ENCODE peak calls at places on chromosomes 12 and 14, in four cellular contexts. U, S, H and G are unnamed samples.

GRCh38 chr12:108316153-108316892 is 22.8 kb downstream of the CMKLR1 start:
- DNase-seq in S (no peak), H (no peak), U (no peak), G (no peak)

GRCh38 chr14:54467280-54467679 is 21.5 kb downstream of the GMFB start:
- DNase-seq in H (no peak), S (no peak), U (no peak), G (no peak)

GRCh38 chr12:67243260-67243659 is 25.9 kb upstream of the CAND1 start:
- DNase-seq in U (no peak), H (no peak), S (no peak), G (no peak)

GRCh38 chr12:67433393-67434175 is 164.4 kb downstream of the CAND1 start:
- DNase-seq in U (no peak), S (peak), H (no peak), G (peak)

GRCh38 chr14:68473794-68474193 is 319.1 kb downstream of the ZFP36L1 start:
- DNase-seq in S (peak), U (no peak), H (no peak), G (no peak)

GRCh38 chr12:27779416-27779815 is 617 bp upstream of the KLHL42 start:
- DNase-seq in H (peak), S (no peak), U (no peak), G (peak)

GRCh38 chr14:95269493-95269892 is 50.2 kb downstream of the CLMN start:
- DNase-seq in H (no peak), S (no peak), U (no peak), G (no peak)

GRCh38 chr12:90299121-90299520 is 590.5 kb upstream of the ATP2B1 start:
- DNase-seq in H (no peak), S (no peak), U (no peak), G (no peak)

GRCh38 chr14:93579178-93579577 is 148.4 kb downstream of the UNC79 start:
- DNase-seq in S (no peak), U (no peak), H (no peak), G (no peak)

GRCh38 chr12:75177997-75178396 is 31.6 kb downstream of the KCNC2 start:
- DNase-seq in H (peak), U (no peak), S (no peak), G (peak)

GRCh38 chr12:57469334-57470164 is 10.0 kb downstream of the GLI1 start:
- DNase-seq in H (no peak), S (no peak), U (no peak), G (no peak)

GRCh38 chr14:103491691-103492090 is 30.9 kb downstream of the CKB start:
- DNase-seq in S (no peak), H (no peak), U (no peak), G (no peak)

GRCh38 chr12:27293463-27293862 is 39.2 kb upstream of the BMAL2 start:
- DNase-seq in H (no peak), S (no peak), U (no peak), G (no peak)

GRCh38 chr12:64621257-64621942 is 11.1 kb downstream of the RASSF3 start:
- DNase-seq in H (no peak), U (no peak), S (no peak), G (no peak)

GRCh38 chr12:124474709-124475108 is 92.7 kb downstream of the NCOR2 start:
- DNase-seq in H (no peak), S (no peak), U (no peak), G (no peak)

GRCh38 chr12:131010376-131011131 is 56.8 kb downstream of the ADGRD1 start:
- DNase-seq in H (no peak), U (no peak), S (no peak), G (no peak)

GRCh38 chr12:101875112-101875961 is 2.0 kb upstream of the DRAM1 start:
- DNase-seq in S (no peak), U (no peak), H (no peak), G (no peak)

GRCh38 chr12:105267711-105268110 is 31.7 kb upstream of the APPL2 start:
- DNase-seq in U (no peak), S (peak), H (no peak), G (no peak)

DNA sequence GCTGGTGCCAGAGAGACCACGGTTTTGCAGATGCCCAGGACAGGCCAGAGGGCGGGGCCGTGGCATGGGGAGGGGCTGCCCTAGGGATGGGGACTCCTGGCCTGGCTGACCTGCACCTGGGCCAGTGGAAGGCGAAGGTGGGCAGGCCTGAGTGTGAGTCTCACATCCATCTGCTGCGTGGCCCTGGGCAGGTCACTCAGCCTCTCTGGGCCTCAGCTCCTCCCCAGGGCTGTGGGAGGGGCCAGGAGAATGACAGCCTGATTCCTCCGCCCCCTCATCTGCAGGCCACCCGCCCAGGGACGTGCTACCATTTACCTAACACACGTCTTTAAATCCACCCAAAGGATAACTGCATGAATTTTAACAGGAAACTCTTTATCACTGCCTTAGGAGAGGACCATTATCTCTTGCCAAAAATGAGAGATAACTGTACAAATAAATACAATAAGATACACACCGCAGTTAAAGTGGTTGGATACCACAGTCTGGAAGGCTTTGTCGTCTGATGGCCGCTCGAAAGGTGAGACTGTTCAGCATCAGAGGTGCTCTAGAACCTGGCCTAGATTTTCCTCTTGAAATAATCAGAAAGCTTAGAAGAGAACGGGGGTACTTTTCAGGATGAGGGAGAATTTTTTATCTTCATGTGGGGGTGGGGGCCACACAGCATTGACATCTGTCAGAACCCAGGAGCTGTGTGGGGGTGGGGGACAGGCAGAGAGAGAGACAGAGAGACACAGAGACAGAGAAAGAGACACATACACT is 90.7 kb downstream of the GALNT9 start:
- DNase-seq in H (no peak), U (no peak), S (no peak), G (no peak)
- TF ChIP-seq RNF2 in H (no peak), U (no peak), S (no peak), G (no peak)

GRCh38 chr12:11705010-11705409 is 55.5 kb downstream of the ETV6 start:
- DNase-seq in U (no peak), S (no peak), H (peak), G (peak)
- TF ChIP-seq EP300 in U (no peak), S (no peak), H (no peak), G (no peak)

GRCh38 chr14:89912667-89913211 is 41.8 kb downstream of the EFCAB11 start:
- DNase-seq in H (peak), U (no peak), S (no peak), G (peak)
- TF ChIP-seq RAD21 in H (no peak), U (no peak), S (no peak), G (no peak)

DNA sequence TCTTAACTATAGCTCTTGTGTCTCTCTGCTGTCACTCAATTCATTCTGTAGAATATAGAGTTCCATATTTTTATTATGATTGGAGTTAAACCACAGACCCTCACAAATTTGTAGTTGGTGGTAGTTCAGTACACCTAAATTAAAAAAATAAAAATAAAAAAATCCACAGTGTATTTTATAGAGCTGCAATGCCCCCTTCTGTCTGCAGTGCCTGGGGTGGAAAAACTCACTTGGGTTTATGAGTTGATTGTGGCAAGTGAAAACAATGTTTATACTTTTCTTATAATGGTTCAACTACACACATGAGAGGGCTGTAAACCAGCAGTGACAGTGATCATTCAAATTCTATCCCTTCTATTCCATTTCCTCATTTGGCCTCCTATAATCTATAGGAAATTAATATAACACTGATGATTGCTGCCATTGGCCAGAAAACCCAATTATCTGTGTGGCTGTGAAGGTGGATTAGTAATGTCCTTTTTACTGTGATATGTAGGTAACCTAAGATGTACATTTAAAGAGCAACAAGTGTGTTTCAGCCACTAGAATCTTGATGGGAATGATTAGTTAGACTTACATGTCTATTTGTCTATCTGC is 166.9 kb upstream of the LRIG3 start:
- DNase-seq in U (no peak), H (no peak), S (no peak), G (no peak)
- TF ChIP-seq RNF2 in U (no peak), H (no peak), S (no peak), G (no peak)

DNA sequence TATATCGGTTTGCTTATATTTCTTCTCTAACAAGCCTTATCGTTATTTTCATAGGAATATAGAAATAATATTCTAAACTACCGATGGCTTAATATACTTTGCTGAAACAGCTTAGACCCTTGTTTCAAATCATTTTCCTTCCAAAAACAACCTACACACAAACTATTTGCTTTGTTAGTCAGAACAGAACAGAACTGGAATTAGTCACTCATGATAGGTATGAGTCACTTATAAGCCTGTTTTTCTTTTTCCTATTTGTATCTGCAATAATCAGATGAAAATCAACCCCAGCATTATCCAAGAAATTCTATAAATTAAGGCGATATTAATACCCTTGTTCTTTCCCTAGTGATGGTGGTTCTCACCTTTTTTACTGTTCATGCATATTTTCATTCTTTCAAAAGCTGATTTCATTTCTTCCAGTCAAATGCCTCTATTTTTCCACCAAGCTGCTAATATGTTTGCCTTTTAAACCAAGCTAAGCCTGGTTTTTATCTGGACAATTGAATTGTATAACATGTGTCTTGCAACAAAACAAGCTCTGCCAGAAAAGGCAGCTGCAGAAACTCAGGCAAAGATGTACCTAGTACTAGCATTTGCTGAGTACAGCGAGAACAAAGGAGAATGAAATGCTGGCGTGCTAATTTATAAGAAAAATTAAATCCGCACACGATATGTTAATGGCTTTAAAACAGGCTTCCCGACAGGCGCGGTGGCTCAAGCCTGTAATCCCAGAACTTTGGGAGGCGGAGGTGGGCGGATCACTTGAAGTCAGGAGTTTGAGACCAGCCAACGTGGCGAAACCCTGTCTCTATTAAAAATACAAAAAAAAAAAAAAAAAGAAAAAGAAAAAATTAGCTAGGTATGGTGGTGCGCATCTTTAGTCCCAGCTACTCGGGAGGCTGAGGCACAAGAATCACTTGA is 1418.2 kb downstream of the AACS start:
- DNase-seq in S (no peak), U (no peak), H (no peak), G (no peak)
- TF ChIP-seq EP300 in S (no peak), U (no peak), H (no peak), G (no peak)

DNA sequence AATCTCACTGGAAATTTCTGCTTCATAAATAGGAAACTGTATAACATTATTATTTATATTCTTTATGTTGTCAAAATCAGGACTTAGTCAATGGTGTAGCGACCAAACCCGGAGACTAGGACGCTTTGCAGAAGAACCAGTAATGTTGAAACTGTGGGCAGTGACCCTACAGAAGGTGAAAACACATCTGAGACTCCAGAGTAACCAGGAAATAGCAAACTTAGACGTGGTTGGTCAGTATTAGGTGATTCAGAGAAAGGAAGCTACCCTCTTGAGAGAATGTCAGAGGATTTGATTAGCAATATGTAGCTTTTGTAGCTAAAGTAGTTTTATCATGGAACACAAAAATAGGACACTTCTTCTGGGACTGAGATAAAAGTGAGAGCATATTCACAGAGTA is 381.9 kb downstream of the SLC16A7 start:
- DNase-seq in U (no peak), H (no peak), S (no peak), G (no peak)
- TF ChIP-seq RAD21 in U (no peak), H (no peak), S (no peak), G (no peak)

GRCh38 chr12:53595212-53595611 is 31.0 kb downstream of the ATF7 start:
- DNase-seq in S (no peak), U (no peak), H (no peak), G (no peak)

GRCh38 chr12:53600490-53601295 is 25.5 kb downstream of the ATF7 start:
- DNase-seq in H (no peak), S (no peak), U (no peak), G (no peak)

GRCh38 chr12:53593031-53593430 is 33.2 kb downstream of the ATF7 start:
- DNase-seq in H (no peak), S (no peak), U (no peak), G (no peak)

GRCh38 chr12:53599579-53599978 is 26.6 kb downstream of the ATF7 start:
- DNase-seq in H (no peak), S (no peak), U (no peak), G (no peak)

GRCh38 chr12:53596920-53597363 is 29.2 kb downstream of the ATF7 start:
- DNase-seq in H (no peak), U (no peak), S (no peak), G (no peak)
- TF ChIP-seq RNF2 in H (no peak), U (no peak), S (no peak), G (no peak)

GRCh38 chr12:106303202-106303820 is 778 bp downstream of the TCP11L2 start:
- DNase-seq in U (peak), H (peak), S (peak), G (peak)
- TF ChIP-seq EP300 in U (peak), H (peak), S (no peak), G (no peak)

DNA sequence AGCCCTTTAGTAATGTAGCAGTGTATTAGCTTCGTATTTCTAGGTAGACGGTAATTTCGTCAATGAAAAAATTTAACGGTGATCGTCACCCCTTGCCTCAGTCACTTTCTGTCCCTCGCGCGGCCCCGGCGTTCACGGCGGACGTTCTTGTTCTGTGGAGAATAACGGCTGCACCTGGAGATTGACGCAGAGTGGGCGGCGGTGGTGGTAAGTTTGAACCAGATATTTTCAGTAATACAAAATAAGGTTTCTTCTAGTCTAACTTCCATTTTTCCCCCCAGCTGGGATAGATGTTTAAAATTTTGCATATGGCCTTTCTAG is 341 bp downstream of the ZNF10 start:
- DNase-seq in H (no peak), S (no peak), U (no peak), G (no peak)
- TF ChIP-seq RAD21 in H (no peak), S (no peak), U (no peak), G (no peak)